ENCODE peak calls at places on chromosomes 2 and 18, in six cellular contexts. One of them, this sample, is unnamed.

GRCh38 chr2:240138275-240138984 is 2.0 kb downstream of the OTOS start:
- DNase-seq in astrocyte of the spinal cord: no peak
- DNase-seq in NCI-H774: no peak
- DNase-seq in naive thymus-derived CD4-positive, alpha-beta T cell: no peak
- DNase-seq in lower lobe of right lung: peak; percentile 15
- DNase-seq in stimulated activated CD4-positive, alpha-beta T cell treated with anti-CD3 and anti-CD28 coated beads, Interleukin-15, amount 100 ng/mL, for 1 hour: no peak
- DNase-seq in this sample: peak; percentile 13

GRCh38 chr2:142190805-142191204 is 60.0 kb upstream of the LRP1B start:
- DNase-seq in astrocyte of the spinal cord: peak; percentile 44
- DNase-seq in NCI-H774: no peak
- DNase-seq in naive thymus-derived CD4-positive, alpha-beta T cell: no peak
- DNase-seq in lower lobe of right lung: no peak
- DNase-seq in stimulated activated CD4-positive, alpha-beta T cell treated with anti-CD3 and anti-CD28 coated beads, Interleukin-15, amount 100 ng/mL, for 1 hour: no peak
- DNase-seq in this sample: no peak

GRCh38 chr2:112262876-112263275 is 8.0 kb upstream of the ZC3H8 start:
- DNase-seq in astrocyte of the spinal cord: no peak
- DNase-seq in NCI-H774: no peak
- DNase-seq in naive thymus-derived CD4-positive, alpha-beta T cell: no peak
- DNase-seq in lower lobe of right lung: no peak
- DNase-seq in stimulated activated CD4-positive, alpha-beta T cell treated with anti-CD3 and anti-CD28 coated beads, Interleukin-15, amount 100 ng/mL, for 1 hour: no peak
- DNase-seq in this sample: no peak

GRCh38 chr18:71239111-71239624 is 950.3 kb downstream of the SOCS6 start:
- DNase-seq in astrocyte of the spinal cord: no peak
- DNase-seq in NCI-H774: peak; percentile 1
- DNase-seq in naive thymus-derived CD4-positive, alpha-beta T cell: no peak
- DNase-seq in lower lobe of right lung: no peak
- DNase-seq in stimulated activated CD4-positive, alpha-beta T cell treated with anti-CD3 and anti-CD28 coated beads, Interleukin-15, amount 100 ng/mL, for 1 hour: no peak
- DNase-seq in this sample: no peak

GRCh38 chr2:218261424-218262273 is 834 bp downstream of the GPBAR1 start:
- DNase-seq in astrocyte of the spinal cord: no peak
- DNase-seq in NCI-H774: no peak
- DNase-seq in naive thymus-derived CD4-positive, alpha-beta T cell: no peak
- DNase-seq in lower lobe of right lung: no peak
- DNase-seq in stimulated activated CD4-positive, alpha-beta T cell treated with anti-CD3 and anti-CD28 coated beads, Interleukin-15, amount 100 ng/mL, for 1 hour: no peak
- DNase-seq in this sample: no peak

GRCh38 chr18:74589820-74590219 is 7.8 kb upstream of the ZNF407 start:
- DNase-seq in astrocyte of the spinal cord: no peak
- DNase-seq in NCI-H774: no peak
- DNase-seq in naive thymus-derived CD4-positive, alpha-beta T cell: no peak
- DNase-seq in lower lobe of right lung: no peak
- DNase-seq in stimulated activated CD4-positive, alpha-beta T cell treated with anti-CD3 and anti-CD28 coated beads, Interleukin-15, amount 100 ng/mL, for 1 hour: no peak
- DNase-seq in this sample: no peak

GRCh38 chr2:98122524-98122923 is 35.6 kb downstream of the VWA3B start:
- DNase-seq in astrocyte of the spinal cord: no peak
- DNase-seq in NCI-H774: no peak
- DNase-seq in naive thymus-derived CD4-positive, alpha-beta T cell: no peak
- DNase-seq in lower lobe of right lung: no peak
- DNase-seq in stimulated activated CD4-positive, alpha-beta T cell treated with anti-CD3 and anti-CD28 coated beads, Interleukin-15, amount 100 ng/mL, for 1 hour: no peak
- DNase-seq in this sample: no peak

GRCh38 chr2:220775856-220776467 is 796.1 kb downstream of the EPHA4 start:
- DNase-seq in astrocyte of the spinal cord: no peak
- DNase-seq in NCI-H774: no peak
- DNase-seq in naive thymus-derived CD4-positive, alpha-beta T cell: no peak
- DNase-seq in lower lobe of right lung: no peak
- DNase-seq in stimulated activated CD4-positive, alpha-beta T cell treated with anti-CD3 and anti-CD28 coated beads, Interleukin-15, amount 100 ng/mL, for 1 hour: no peak
- DNase-seq in this sample: no peak

GRCh38 chr18:31486165-31486564 is 11.8 kb upstream of the DSG2 start:
- DNase-seq in astrocyte of the spinal cord: no peak
- DNase-seq in NCI-H774: no peak
- DNase-seq in naive thymus-derived CD4-positive, alpha-beta T cell: no peak
- DNase-seq in lower lobe of right lung: no peak
- DNase-seq in stimulated activated CD4-positive, alpha-beta T cell treated with anti-CD3 and anti-CD28 coated beads, Interleukin-15, amount 100 ng/mL, for 1 hour: no peak
- DNase-seq in this sample: no peak

GRCh38 chr2:229889023-229889422 is 32.8 kb downstream of the TRIP12 start:
- DNase-seq in astrocyte of the spinal cord: no peak
- DNase-seq in NCI-H774: no peak
- DNase-seq in naive thymus-derived CD4-positive, alpha-beta T cell: no peak
- DNase-seq in lower lobe of right lung: no peak
- DNase-seq in stimulated activated CD4-positive, alpha-beta T cell treated with anti-CD3 and anti-CD28 coated beads, Interleukin-15, amount 100 ng/mL, for 1 hour: no peak
- DNase-seq in this sample: no peak

GRCh38 chr2:227849906-227850305 is 21.5 kb upstream of the DAW1 start:
- DNase-seq in astrocyte of the spinal cord: no peak
- DNase-seq in NCI-H774: no peak
- DNase-seq in naive thymus-derived CD4-positive, alpha-beta T cell: no peak
- DNase-seq in lower lobe of right lung: no peak
- DNase-seq in stimulated activated CD4-positive, alpha-beta T cell treated with anti-CD3 and anti-CD28 coated beads, Interleukin-15, amount 100 ng/mL, for 1 hour: no peak
- DNase-seq in this sample: no peak

GRCh38 chr18:31876707-31877106 is 66.2 kb downstream of the TRAPPC8 start:
- DNase-seq in astrocyte of the spinal cord: peak; percentile 7
- DNase-seq in NCI-H774: no peak
- DNase-seq in naive thymus-derived CD4-positive, alpha-beta T cell: no peak
- DNase-seq in lower lobe of right lung: no peak
- DNase-seq in stimulated activated CD4-positive, alpha-beta T cell treated with anti-CD3 and anti-CD28 coated beads, Interleukin-15, amount 100 ng/mL, for 1 hour: no peak
- DNase-seq in this sample: no peak

GRCh38 chr2:96788393-96789244 is 27.4 kb upstream of the CNNM3 start:
- DNase-seq in astrocyte of the spinal cord: no peak
- DNase-seq in NCI-H774: no peak
- DNase-seq in naive thymus-derived CD4-positive, alpha-beta T cell: no peak
- DNase-seq in lower lobe of right lung: no peak
- DNase-seq in stimulated activated CD4-positive, alpha-beta T cell treated with anti-CD3 and anti-CD28 coated beads, Interleukin-15, amount 100 ng/mL, for 1 hour: no peak
- DNase-seq in this sample: peak; percentile 57

GRCh38 chr2:148982282-148982681 is 56.2 kb upstream of the LYPD6B start:
- DNase-seq in astrocyte of the spinal cord: no peak
- DNase-seq in NCI-H774: no peak
- DNase-seq in naive thymus-derived CD4-positive, alpha-beta T cell: no peak
- DNase-seq in lower lobe of right lung: no peak
- DNase-seq in stimulated activated CD4-positive, alpha-beta T cell treated with anti-CD3 and anti-CD28 coated beads, Interleukin-15, amount 100 ng/mL, for 1 hour: no peak
- DNase-seq in this sample: no peak

GRCh38 chr2:216590780-216591179 is 42.4 kb upstream of the IGFBP2 start:
- DNase-seq in astrocyte of the spinal cord: peak; percentile 9
- DNase-seq in NCI-H774: no peak
- DNase-seq in naive thymus-derived CD4-positive, alpha-beta T cell: no peak
- DNase-seq in lower lobe of right lung: no peak
- DNase-seq in stimulated activated CD4-positive, alpha-beta T cell treated with anti-CD3 and anti-CD28 coated beads, Interleukin-15, amount 100 ng/mL, for 1 hour: no peak
- DNase-seq in this sample: peak; percentile 87

GRCh38 chr2:58569460-58570185 is 328.5 kb upstream of the FANCL start:
- DNase-seq in astrocyte of the spinal cord: no peak
- DNase-seq in NCI-H774: no peak
- DNase-seq in naive thymus-derived CD4-positive, alpha-beta T cell: no peak
- DNase-seq in lower lobe of right lung: no peak
- DNase-seq in stimulated activated CD4-positive, alpha-beta T cell treated with anti-CD3 and anti-CD28 coated beads, Interleukin-15, amount 100 ng/mL, for 1 hour: no peak
- DNase-seq in this sample: no peak

GRCh38 chr2:8255448-8255800 is 426.4 kb upstream of the ID2 start:
- DNase-seq in astrocyte of the spinal cord: no peak
- DNase-seq in NCI-H774: no peak
- DNase-seq in naive thymus-derived CD4-positive, alpha-beta T cell: no peak
- DNase-seq in lower lobe of right lung: no peak
- DNase-seq in stimulated activated CD4-positive, alpha-beta T cell treated with anti-CD3 and anti-CD28 coated beads, Interleukin-15, amount 100 ng/mL, for 1 hour: no peak
- DNase-seq in this sample: no peak

GRCh38 chr2:144126302-144126701 is 393.6 kb downstream of the ZEB2 start:
- DNase-seq in astrocyte of the spinal cord: no peak
- DNase-seq in NCI-H774: no peak
- DNase-seq in naive thymus-derived CD4-positive, alpha-beta T cell: no peak
- DNase-seq in lower lobe of right lung: no peak
- DNase-seq in stimulated activated CD4-positive, alpha-beta T cell treated with anti-CD3 and anti-CD28 coated beads, Interleukin-15, amount 100 ng/mL, for 1 hour: no peak
- DNase-seq in this sample: no peak

GRCh38 chr2:169667583-169667982 is 26.6 kb downstream of the CFAP210 start:
- DNase-seq in astrocyte of the spinal cord: no peak
- DNase-seq in NCI-H774: no peak
- DNase-seq in naive thymus-derived CD4-positive, alpha-beta T cell: no peak
- DNase-seq in lower lobe of right lung: no peak
- DNase-seq in stimulated activated CD4-positive, alpha-beta T cell treated with anti-CD3 and anti-CD28 coated beads, Interleukin-15, amount 100 ng/mL, for 1 hour: no peak
- DNase-seq in this sample: no peak

GRCh38 chr2:69926849-69927515 is 12.1 kb downstream of the MXD1 start:
- DNase-seq in astrocyte of the spinal cord: no peak
- DNase-seq in NCI-H774: no peak
- DNase-seq in naive thymus-derived CD4-positive, alpha-beta T cell: no peak
- DNase-seq in lower lobe of right lung: no peak
- DNase-seq in stimulated activated CD4-positive, alpha-beta T cell treated with anti-CD3 and anti-CD28 coated beads, Interleukin-15, amount 100 ng/mL, for 1 hour: no peak
- DNase-seq in this sample: no peak

GRCh38 chr2:44537264-44537663 is 175.5 kb downstream of the CAMKMT start:
- DNase-seq in astrocyte of the spinal cord: no peak
- DNase-seq in NCI-H774: no peak
- DNase-seq in naive thymus-derived CD4-positive, alpha-beta T cell: no peak
- DNase-seq in lower lobe of right lung: no peak
- DNase-seq in stimulated activated CD4-positive, alpha-beta T cell treated with anti-CD3 and anti-CD28 coated beads, Interleukin-15, amount 100 ng/mL, for 1 hour: no peak
- DNase-seq in this sample: no peak

GRCh38 chr2:169768262-169768995 is 30.2 kb upstream of the SSB start:
- DNase-seq in astrocyte of the spinal cord: no peak
- DNase-seq in NCI-H774: no peak
- DNase-seq in naive thymus-derived CD4-positive, alpha-beta T cell: peak; percentile 24
- DNase-seq in lower lobe of right lung: peak; percentile 47
- DNase-seq in stimulated activated CD4-positive, alpha-beta T cell treated with anti-CD3 and anti-CD28 coated beads, Interleukin-15, amount 100 ng/mL, for 1 hour: no peak
- DNase-seq in this sample: no peak

GRCh38 chr2:177164584-177165052 is 48.0 kb upstream of the HNRNPA3 start:
- DNase-seq in astrocyte of the spinal cord: peak; percentile 86
- DNase-seq in NCI-H774: peak; percentile 72
- DNase-seq in naive thymus-derived CD4-positive, alpha-beta T cell: peak; percentile 70
- DNase-seq in lower lobe of right lung: peak; percentile 81
- DNase-seq in stimulated activated CD4-positive, alpha-beta T cell treated with anti-CD3 and anti-CD28 coated beads, Interleukin-15, amount 100 ng/mL, for 1 hour: peak; percentile 55
- DNase-seq in this sample: peak; percentile 94

GRCh38 chr18:37484893-37485834 is 80.4 kb downstream of the CELF4 start:
- DNase-seq in astrocyte of the spinal cord: no peak
- DNase-seq in NCI-H774: peak; percentile 45
- DNase-seq in naive thymus-derived CD4-positive, alpha-beta T cell: no peak
- DNase-seq in lower lobe of right lung: no peak
- DNase-seq in stimulated activated CD4-positive, alpha-beta T cell treated with anti-CD3 and anti-CD28 coated beads, Interleukin-15, amount 100 ng/mL, for 1 hour: no peak
- DNase-seq in this sample: peak; percentile 46

GRCh38 chr2:144938308-144938709 is 418.4 kb upstream of the ZEB2 start:
- DNase-seq in astrocyte of the spinal cord: peak; percentile 88
- DNase-seq in NCI-H774: no peak
- DNase-seq in naive thymus-derived CD4-positive, alpha-beta T cell: no peak
- DNase-seq in lower lobe of right lung: no peak
- DNase-seq in stimulated activated CD4-positive, alpha-beta T cell treated with anti-CD3 and anti-CD28 coated beads, Interleukin-15, amount 100 ng/mL, for 1 hour: no peak
- DNase-seq in this sample: no peak

GRCh38 chr2:215764441-215765048 is 248.8 kb downstream of the MREG start:
- DNase-seq in astrocyte of the spinal cord: peak; percentile 66
- DNase-seq in NCI-H774: no peak
- DNase-seq in naive thymus-derived CD4-positive, alpha-beta T cell: no peak
- DNase-seq in lower lobe of right lung: no peak
- DNase-seq in stimulated activated CD4-positive, alpha-beta T cell treated with anti-CD3 and anti-CD28 coated beads, Interleukin-15, amount 100 ng/mL, for 1 hour: no peak
- DNase-seq in this sample: no peak

GRCh38 chr2:28981016-28981441 is at the start of gene TOGARAM2:
- DNase-seq in astrocyte of the spinal cord: peak; percentile 41
- DNase-seq in NCI-H774: peak; percentile 22
- DNase-seq in naive thymus-derived CD4-positive, alpha-beta T cell: no peak
- DNase-seq in lower lobe of right lung: peak; percentile 62
- DNase-seq in stimulated activated CD4-positive, alpha-beta T cell treated with anti-CD3 and anti-CD28 coated beads, Interleukin-15, amount 100 ng/mL, for 1 hour: no peak
- DNase-seq in this sample: peak; percentile 71

GRCh38 chr2:105775809-105776559 is 31.3 kb downstream of the NCK2 start:
- DNase-seq in astrocyte of the spinal cord: no peak
- DNase-seq in NCI-H774: no peak
- DNase-seq in naive thymus-derived CD4-positive, alpha-beta T cell: peak; percentile 48
- DNase-seq in lower lobe of right lung: no peak
- DNase-seq in stimulated activated CD4-positive, alpha-beta T cell treated with anti-CD3 and anti-CD28 coated beads, Interleukin-15, amount 100 ng/mL, for 1 hour: no peak
- DNase-seq in this sample: no peak

GRCh38 chr2:46358713-46359112 is 61.5 kb downstream of the EPAS1 start:
- DNase-seq in astrocyte of the spinal cord: no peak
- DNase-seq in NCI-H774: no peak
- DNase-seq in naive thymus-derived CD4-positive, alpha-beta T cell: no peak
- DNase-seq in lower lobe of right lung: no peak
- DNase-seq in stimulated activated CD4-positive, alpha-beta T cell treated with anti-CD3 and anti-CD28 coated beads, Interleukin-15, amount 100 ng/mL, for 1 hour: no peak
- DNase-seq in this sample: no peak

GRCh38 chr2:136246086-136246669 is 128.2 kb upstream of the CXCR4 start:
- DNase-seq in astrocyte of the spinal cord: peak; percentile 10
- DNase-seq in NCI-H774: no peak
- DNase-seq in naive thymus-derived CD4-positive, alpha-beta T cell: no peak
- DNase-seq in lower lobe of right lung: peak; percentile 79
- DNase-seq in stimulated activated CD4-positive, alpha-beta T cell treated with anti-CD3 and anti-CD28 coated beads, Interleukin-15, amount 100 ng/mL, for 1 hour: no peak
- DNase-seq in this sample: peak; percentile 74

GRCh38 chr2:199207011-199207410 is 250.7 kb downstream of the SATB2 start:
- DNase-seq in astrocyte of the spinal cord: no peak
- DNase-seq in NCI-H774: no peak
- DNase-seq in naive thymus-derived CD4-positive, alpha-beta T cell: no peak
- DNase-seq in lower lobe of right lung: no peak
- DNase-seq in stimulated activated CD4-positive, alpha-beta T cell treated with anti-CD3 and anti-CD28 coated beads, Interleukin-15, amount 100 ng/mL, for 1 hour: no peak
- DNase-seq in this sample: no peak

GRCh38 chr18:61992923-61993322 is 100.1 kb upstream of the RNF152 start:
- DNase-seq in astrocyte of the spinal cord: peak; percentile 77
- DNase-seq in NCI-H774: no peak
- DNase-seq in naive thymus-derived CD4-positive, alpha-beta T cell: no peak
- DNase-seq in lower lobe of right lung: no peak
- DNase-seq in stimulated activated CD4-positive, alpha-beta T cell treated with anti-CD3 and anti-CD28 coated beads, Interleukin-15, amount 100 ng/mL, for 1 hour: no peak
- DNase-seq in this sample: no peak

GRCh38 chr18:27749189-27749588 is 427.7 kb downstream of the CDH2 start:
- DNase-seq in astrocyte of the spinal cord: no peak
- DNase-seq in NCI-H774: no peak
- DNase-seq in naive thymus-derived CD4-positive, alpha-beta T cell: no peak
- DNase-seq in lower lobe of right lung: no peak
- DNase-seq in stimulated activated CD4-positive, alpha-beta T cell treated with anti-CD3 and anti-CD28 coated beads, Interleukin-15, amount 100 ng/mL, for 1 hour: no peak
- DNase-seq in this sample: no peak

GRCh38 chr2:147082850-147083522 is 761.8 kb upstream of the ACVR2A start:
- DNase-seq in astrocyte of the spinal cord: peak; percentile 76
- DNase-seq in NCI-H774: peak; percentile 52
- DNase-seq in naive thymus-derived CD4-positive, alpha-beta T cell: peak; percentile 52
- DNase-seq in lower lobe of right lung: no peak
- DNase-seq in stimulated activated CD4-positive, alpha-beta T cell treated with anti-CD3 and anti-CD28 coated beads, Interleukin-15, amount 100 ng/mL, for 1 hour: no peak
- DNase-seq in this sample: peak; percentile 76

GRCh38 chr2:12050381-12050780 is 303.9 kb downstream of the LPIN1 start:
- DNase-seq in astrocyte of the spinal cord: peak; percentile 74
- DNase-seq in NCI-H774: no peak
- DNase-seq in naive thymus-derived CD4-positive, alpha-beta T cell: no peak
- DNase-seq in lower lobe of right lung: no peak
- DNase-seq in stimulated activated CD4-positive, alpha-beta T cell treated with anti-CD3 and anti-CD28 coated beads, Interleukin-15, amount 100 ng/mL, for 1 hour: no peak
- DNase-seq in this sample: no peak

GRCh38 chr2:98734157-98734556 is 3.2 kb upstream of the MGAT4A start:
- DNase-seq in astrocyte of the spinal cord: no peak
- DNase-seq in NCI-H774: no peak
- DNase-seq in naive thymus-derived CD4-positive, alpha-beta T cell: no peak
- DNase-seq in lower lobe of right lung: no peak
- DNase-seq in stimulated activated CD4-positive, alpha-beta T cell treated with anti-CD3 and anti-CD28 coated beads, Interleukin-15, amount 100 ng/mL, for 1 hour: no peak
- DNase-seq in this sample: no peak

GRCh38 chr18:812673-813404 is 797 bp upstream of the YES1 start:
- DNase-seq in astrocyte of the spinal cord: peak; percentile 87
- DNase-seq in NCI-H774: peak; percentile 46
- DNase-seq in naive thymus-derived CD4-positive, alpha-beta T cell: peak; percentile 80
- DNase-seq in lower lobe of right lung: peak; percentile 79
- DNase-seq in stimulated activated CD4-positive, alpha-beta T cell treated with anti-CD3 and anti-CD28 coated beads, Interleukin-15, amount 100 ng/mL, for 1 hour: peak; percentile 50
- DNase-seq in this sample: peak; percentile 82

This sample was measured in testis.